ENCODE peak calls at places on chromosomes 12 and 14, in six cellular contexts. J is nephron progenitor cell; C is activated gamma-delta T cell treated with Interleukin-2 at 50 U/mL for 16 hours; G is stimulated activated CD8-positive, alpha-beta memory T cell treated with anti-CD3 and anti-CD28 coated beads, Interleukin-15, amount 100 ng/mL, for 1 hour; V is T-helper 17 cell; B is HTR-8/SVneo. X is an unnamed sample.

GRCh38 chr12:104358353-104359003 is 54.9 kb downstream of the EID3 start:
- DNase-seq in J (peak), C (peak), G (peak), V (peak), B (peak), X (peak)

GRCh38 chr14:77120771-77121743 is 20.5 kb downstream of the ZDHHC22 start:
- DNase-seq in J (no peak), C (peak), G (no peak), V (no peak), B (no peak), X (no peak)

GRCh38 chr14:39267592-39268112 is 33.9 kb downstream of the MIA2 start:
- DNase-seq in J (no peak), C (no peak), G (no peak), V (no peak), B (no peak), X (no peak)

GRCh38 chr12:16520328-16520727 is 85.6 kb downstream of the LMO3 start:
- DNase-seq in J (no peak), C (no peak), G (no peak), V (no peak), B (no peak), X (no peak)

GRCh38 chr14:103526247-103526913 is 2.6 kb upstream of the TRMT61A start:
- DNase-seq in J (no peak), C (no peak), G (no peak), V (no peak), B (no peak), X (no peak)

GRCh38 chr12:110330544-110330943 is 49.5 kb downstream of the ATP2A2 start:
- DNase-seq in J (no peak), C (no peak), G (no peak), V (no peak), B (peak), X (no peak)

GRCh38 chr12:58443273-58443980 is 476.9 kb downstream of the LRIG3 start:
- DNase-seq in J (no peak), C (no peak), G (no peak), V (no peak), B (no peak), X (no peak)

GRCh38 chr14:77707355-77707723 is 484 bp downstream of the ALKBH1 start:
- DNase-seq in J (no peak), C (no peak), G (no peak), V (no peak), B (peak), X (no peak)

GRCh38 chr12:32197421-32197820 is 90.8 kb downstream of the BICD1 start:
- DNase-seq in J (no peak), C (no peak), G (no peak), V (no peak), B (no peak), X (no peak)

GRCh38 chr12:122852336-122853275 is 17.3 kb downstream of the HIP1R start:
- DNase-seq in J (no peak), C (no peak), G (no peak), V (no peak), B (no peak), X (no peak)

GRCh38 chr12:69569236-69569635 is 16.0 kb upstream of the CCT2 start:
- DNase-seq in J (no peak), C (no peak), G (no peak), V (no peak), B (no peak), X (no peak)

GRCh38 chr14:104506461-104507253 is 72.9 kb upstream of the C14orf180 start:
- DNase-seq in J (no peak), C (no peak), G (no peak), V (no peak), B (no peak), X (no peak)

GRCh38 chr12:59723520-59723919 is 127.7 kb downstream of the SLC16A7 start:
- DNase-seq in J (no peak), C (no peak), G (no peak), V (no peak), B (no peak), X (no peak)

GRCh38 chr14:33986804-33987203 is 35.9 kb upstream of the EGLN3 start:
- DNase-seq in J (no peak), C (no peak), G (no peak), V (no peak), B (peak), X (no peak)

GRCh38 chr14:54676822-54677708 is 110.1 kb downstream of the SAMD4A start:
- DNase-seq in J (no peak), C (no peak), G (no peak), V (no peak), B (peak), X (no peak)

GRCh38 chr12:99713946-99714520 is 66.5 kb downstream of the GARIN6 start:
- DNase-seq in J (no peak), C (no peak), G (no peak), V (no peak), B (no peak), X (no peak)

GRCh38 chr12:123267991-123268843 is 3.4 kb downstream of the CDK2AP1 start:
- DNase-seq in J (no peak), C (no peak), G (no peak), V (no peak), B (no peak), X (no peak)

GRCh38 chr14:94890755-94891154 is 120.8 kb upstream of the GSC start:
- DNase-seq in J (no peak), C (no peak), G (no peak), V (no peak), B (no peak), X (no peak)

GRCh38 chr14:98548071-98548686 is 723.8 kb downstream of the BCL11B start:
- DNase-seq in J (no peak), C (no peak), G (no peak), V (no peak), B (no peak), X (no peak)

X was measured in ureter.